ENCODE peak calls at places on chromosome 2, in four cellular contexts. U is nephron progenitor cell; E is HEK293T; F is stimulated activated CD8-positive, alpha-beta memory T cell treated with anti-CD3 and anti-CD28 coated beads, Interleukin-15, amount 100 ng/mL, for 24 hours. B is an unnamed sample.
A peak's percentile ranks its signal among the peaks of the same experiment; 100 is the strongest.

GRCh38 chr2:237207641-237208040 is 122.0 kb downstream of the COPS8 start:
- DNase-seq in U (no peak), E (no peak), F (no peak), B (no peak)

GRCh38 chr2:238170386-238171071 is 11.8 kb downstream of the ERFE start:
- DNase-seq in U (no peak), E (no peak), F (no peak), B (no peak)

GRCh38 chr2:191311-192190 is 72.3 kb downstream of the SH3YL1 start:
- DNase-seq in U (no peak), E (no peak), F (no peak), B (no peak)

GRCh38 chr2:111029135-111029927 is 91.4 kb upstream of the BCL2L11 start:
- DNase-seq in U (no peak), E (no peak), F (no peak), B (no peak)

GRCh38 chr2:79892123-79892522 is 379.3 kb downstream of the CTNNA2 start:
- DNase-seq in U (no peak), E (no peak), F (no peak), B (no peak)

GRCh38 chr2:24421668-24422067 is 61.3 kb upstream of the ITSN2 start:
- DNase-seq in U (peak; percentile 51), E (peak; percentile 53), F (peak; percentile 27), B (peak; percentile 35)

GRCh38 chr2:2018713-2019410 is 274.5 kb upstream of the PXDN start:
- DNase-seq in U (no peak), E (no peak), F (no peak), B (no peak)

GRCh38 chr2:72934683-72935610 is 17.6 kb downstream of the EMX1 start:
- DNase-seq in U (no peak), E (peak; percentile 53), F (no peak), B (no peak)

GRCh38 chr2:237689569-237690131 is 62.3 kb downstream of the LRRFIP1 start:
- DNase-seq in U (no peak), E (no peak), F (no peak), B (no peak)

GRCh38 chr2:26846334-26846863 is 1.5 kb upstream of the DPYSL5 start:
- DNase-seq in U (peak; percentile 80), E (peak; percentile 80), F (no peak), B (peak; percentile 83)